ENCODE peak calls at places on chromosomes 16 and 17, in ten cellular contexts. One of them, this sample, is unnamed.

GRCh38 chr17:55648086-55648485 is 74.6 kb downstream of the TMEM100 start:
- DNase-seq in BJ: no peak
- DNase-seq in HepG2: no peak
- DNase-seq in pancreas: no peak
- DNase-seq in adrenal gland: no peak
- DNase-seq in fibroblast of lung: no peak
- DNase-seq in cardiac fibroblast: no peak
- DNase-seq in PC-9: no peak
- DNase-seq in testis: no peak
- DNase-seq in neural progenitor cell: no peak
- DNase-seq in this sample: no peak

GRCh38 chr17:78748730-78749317 is 33.2 kb downstream of the CYTH1 start:
- DNase-seq in BJ: peak
- DNase-seq in HepG2: peak
- DNase-seq in pancreas: peak
- DNase-seq in adrenal gland: peak
- DNase-seq in fibroblast of lung: peak
- DNase-seq in cardiac fibroblast: peak
- DNase-seq in PC-9: peak
- DNase-seq in testis: peak
- DNase-seq in neural progenitor cell: no peak
- DNase-seq in this sample: peak

GRCh38 chr16:86818701-86819522 is 240.6 kb downstream of the FOXL1 start:
- DNase-seq in BJ: no peak
- DNase-seq in HepG2: no peak
- DNase-seq in pancreas: no peak
- DNase-seq in adrenal gland: no peak
- DNase-seq in fibroblast of lung: no peak
- DNase-seq in cardiac fibroblast: peak
- DNase-seq in PC-9: no peak
- DNase-seq in testis: no peak
- DNase-seq in neural progenitor cell: no peak
- DNase-seq in this sample: no peak

GRCh38 chr17:76095943-76096342 is 7.6 kb downstream of the EXOC7 start:
- DNase-seq in BJ: no peak
- DNase-seq in HepG2: no peak
- DNase-seq in pancreas: no peak
- DNase-seq in adrenal gland: no peak
- DNase-seq in fibroblast of lung: no peak
- DNase-seq in cardiac fibroblast: no peak
- DNase-seq in PC-9: no peak
- DNase-seq in testis: no peak
- DNase-seq in neural progenitor cell: no peak
- DNase-seq in this sample: no peak

GRCh38 chr16:50302472-50303005 is 36.2 kb downstream of the ADCY7 start:
- DNase-seq in BJ: no peak
- DNase-seq in HepG2: no peak
- DNase-seq in pancreas: no peak
- DNase-seq in adrenal gland: no peak
- DNase-seq in fibroblast of lung: no peak
- DNase-seq in cardiac fibroblast: no peak
- DNase-seq in PC-9: no peak
- DNase-seq in testis: no peak
- DNase-seq in neural progenitor cell: no peak
- DNase-seq in this sample: no peak

GRCh38 chr17:39213852-39214251 is 11.9 kb downstream of the STAC2 start:
- DNase-seq in BJ: no peak
- DNase-seq in HepG2: no peak
- DNase-seq in pancreas: no peak
- DNase-seq in adrenal gland: peak
- DNase-seq in fibroblast of lung: peak
- DNase-seq in cardiac fibroblast: no peak
- DNase-seq in PC-9: peak
- DNase-seq in testis: no peak
- DNase-seq in neural progenitor cell: no peak
- DNase-seq in this sample: no peak

GRCh38 chr17:74854792-74855191 is 4.9 kb downstream of the GRIN2C start:
- DNase-seq in BJ: no peak
- DNase-seq in HepG2: no peak
- DNase-seq in pancreas: no peak
- DNase-seq in adrenal gland: no peak
- DNase-seq in fibroblast of lung: no peak
- DNase-seq in cardiac fibroblast: no peak
- DNase-seq in PC-9: no peak
- DNase-seq in testis: no peak
- DNase-seq in neural progenitor cell: no peak
- DNase-seq in this sample: no peak

GRCh38 chr16:86771506-86772230 is 193.3 kb downstream of the FOXL1 start:
- DNase-seq in BJ: no peak
- DNase-seq in HepG2: no peak
- DNase-seq in pancreas: no peak
- DNase-seq in adrenal gland: no peak
- DNase-seq in fibroblast of lung: no peak
- DNase-seq in cardiac fibroblast: no peak
- DNase-seq in PC-9: no peak
- DNase-seq in testis: no peak
- DNase-seq in neural progenitor cell: no peak
- DNase-seq in this sample: no peak

GRCh38 chr17:39099686-39100293 is 51.6 kb downstream of the PLXDC1 start:
- DNase-seq in BJ: no peak
- DNase-seq in HepG2: no peak
- DNase-seq in pancreas: no peak
- DNase-seq in adrenal gland: peak
- DNase-seq in fibroblast of lung: peak
- DNase-seq in cardiac fibroblast: peak
- DNase-seq in PC-9: no peak
- DNase-seq in testis: peak
- DNase-seq in neural progenitor cell: no peak
- DNase-seq in this sample: peak

GRCh38 chr16:31351937-31352315 is 3.0 kb upstream of the ITGAX start:
- DNase-seq in BJ: no peak
- DNase-seq in HepG2: no peak
- DNase-seq in pancreas: no peak
- DNase-seq in adrenal gland: no peak
- DNase-seq in fibroblast of lung: no peak
- DNase-seq in cardiac fibroblast: no peak
- DNase-seq in PC-9: no peak
- DNase-seq in testis: no peak
- DNase-seq in neural progenitor cell: no peak
- DNase-seq in this sample: no peak

GRCh38 chr16:47043200-47043599 is 69.7 kb upstream of the DNAJA2 start:
- DNase-seq in BJ: no peak
- DNase-seq in HepG2: no peak
- DNase-seq in pancreas: no peak
- DNase-seq in adrenal gland: no peak
- DNase-seq in fibroblast of lung: no peak
- DNase-seq in cardiac fibroblast: no peak
- DNase-seq in PC-9: no peak
- DNase-seq in testis: no peak
- DNase-seq in neural progenitor cell: no peak
- DNase-seq in this sample: no peak

GRCh38 chr16:10181196-10182162 is 749 bp downstream of the GRIN2A start:
- DNase-seq in BJ: no peak
- DNase-seq in HepG2: peak
- DNase-seq in pancreas: peak
- DNase-seq in adrenal gland: peak
- DNase-seq in fibroblast of lung: peak
- DNase-seq in cardiac fibroblast: peak
- DNase-seq in PC-9: no peak
- DNase-seq in testis: peak
- DNase-seq in neural progenitor cell: peak
- DNase-seq in this sample: peak

GRCh38 chr16:85424260-85425060 is 188.7 kb upstream of the GSE1 start:
- DNase-seq in BJ: no peak
- DNase-seq in HepG2: no peak
- DNase-seq in pancreas: peak
- DNase-seq in adrenal gland: no peak
- DNase-seq in fibroblast of lung: no peak
- DNase-seq in cardiac fibroblast: no peak
- DNase-seq in PC-9: no peak
- DNase-seq in testis: peak
- DNase-seq in neural progenitor cell: no peak
- DNase-seq in this sample: no peak

GRCh38 chr16:12527077-12527476 is 276.6 kb downstream of the CPPED1 start:
- DNase-seq in BJ: no peak
- DNase-seq in HepG2: no peak
- DNase-seq in pancreas: no peak
- DNase-seq in adrenal gland: no peak
- DNase-seq in fibroblast of lung: no peak
- DNase-seq in cardiac fibroblast: no peak
- DNase-seq in PC-9: no peak
- DNase-seq in testis: no peak
- DNase-seq in neural progenitor cell: no peak
- DNase-seq in this sample: no peak

GRCh38 chr17:65730711-65731169 is 169.3 kb upstream of the AXIN2 start:
- DNase-seq in BJ: peak
- DNase-seq in HepG2: no peak
- DNase-seq in pancreas: no peak
- DNase-seq in adrenal gland: peak
- DNase-seq in fibroblast of lung: no peak
- DNase-seq in cardiac fibroblast: peak
- DNase-seq in PC-9: no peak
- DNase-seq in testis: peak
- DNase-seq in neural progenitor cell: no peak
- DNase-seq in this sample: peak

GRCh38 chr17:2222901-2223616 is 80.5 kb downstream of the SMG6 start:
- DNase-seq in BJ: no peak
- DNase-seq in HepG2: no peak
- DNase-seq in pancreas: peak
- DNase-seq in adrenal gland: peak
- DNase-seq in fibroblast of lung: peak
- DNase-seq in cardiac fibroblast: peak
- DNase-seq in PC-9: no peak
- DNase-seq in testis: no peak
- DNase-seq in neural progenitor cell: peak
- DNase-seq in this sample: peak

GRCh38 chr16:85898521-85899442 is at the start of gene IRF8:
- DNase-seq in BJ: no peak
- DNase-seq in HepG2: no peak
- DNase-seq in pancreas: peak
- DNase-seq in adrenal gland: peak
- DNase-seq in fibroblast of lung: peak
- DNase-seq in cardiac fibroblast: peak
- DNase-seq in PC-9: no peak
- DNase-seq in testis: peak
- DNase-seq in neural progenitor cell: peak
- DNase-seq in this sample: no peak

GRCh38 chr17:1169913-1170312 is 9.9 kb downstream of the ABR start:
- DNase-seq in BJ: no peak
- DNase-seq in HepG2: no peak
- DNase-seq in pancreas: no peak
- DNase-seq in adrenal gland: no peak
- DNase-seq in fibroblast of lung: no peak
- DNase-seq in cardiac fibroblast: no peak
- DNase-seq in PC-9: peak
- DNase-seq in testis: no peak
- DNase-seq in neural progenitor cell: no peak
- DNase-seq in this sample: no peak

GRCh38 chr17:72122002-72122310 is 1.1 kb downstream of the SOX9 start:
- DNase-seq in BJ: no peak
- DNase-seq in HepG2: no peak
- DNase-seq in pancreas: no peak
- DNase-seq in adrenal gland: no peak
- DNase-seq in fibroblast of lung: peak
- DNase-seq in cardiac fibroblast: peak
- DNase-seq in PC-9: no peak
- DNase-seq in testis: no peak
- DNase-seq in neural progenitor cell: no peak
- DNase-seq in this sample: no peak
- H3K4me3 ChIP-seq in BJ: peak
- H3K4me3 ChIP-seq in HepG2: peak
- H3K4me3 ChIP-seq in pancreas: peak
- H3K4me3 ChIP-seq in adrenal gland: peak
- H3K4me3 ChIP-seq in fibroblast of lung: peak
- H3K4me3 ChIP-seq in cardiac fibroblast: peak
- H3K4me3 ChIP-seq in PC-9: peak
- H3K4me3 ChIP-seq in testis: peak
- H3K4me3 ChIP-seq in neural progenitor cell: peak
- H3K4me3 ChIP-seq in this sample: peak

DNA sequence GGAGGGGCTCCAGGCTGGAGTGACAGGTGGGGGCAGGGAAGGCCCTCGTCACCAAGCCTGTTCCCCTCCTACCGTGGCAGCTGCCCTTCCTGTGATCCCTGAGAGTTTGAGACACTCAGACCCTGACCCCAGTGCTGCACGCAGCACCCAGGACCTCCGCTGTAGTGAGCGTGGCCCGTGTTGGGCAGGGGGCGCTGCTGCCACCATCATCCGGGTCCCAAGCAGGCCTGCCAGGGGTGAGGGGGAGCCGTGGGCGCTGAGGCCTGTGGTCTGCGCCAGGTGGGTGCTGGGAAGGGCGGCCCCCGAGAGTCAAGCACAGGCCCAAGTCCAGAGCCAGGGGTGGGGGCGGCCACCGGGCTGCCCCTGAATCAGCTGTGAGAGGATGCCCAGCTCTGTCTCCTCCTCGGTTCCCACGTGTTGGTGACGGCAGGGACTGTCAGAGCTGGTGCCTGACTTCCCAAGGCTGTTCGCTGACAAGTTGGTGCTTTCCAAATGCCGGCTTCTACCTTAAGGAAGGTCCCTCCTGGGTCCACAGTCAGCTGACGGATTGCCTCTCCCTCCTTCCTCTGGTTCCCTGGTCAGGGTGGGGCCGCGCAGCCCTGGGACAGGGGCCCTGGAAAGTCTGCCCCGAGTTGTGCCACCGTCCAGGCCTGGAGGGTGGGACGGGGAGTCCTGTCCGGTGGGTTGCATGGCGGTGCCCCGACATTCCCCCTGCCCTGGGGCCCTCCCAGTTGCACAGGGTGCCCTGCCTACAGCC is 31.1 kb downstream of the TPSG1 start:
- DNase-seq in BJ: no peak
- DNase-seq in HepG2: no peak
- DNase-seq in pancreas: no peak
- DNase-seq in adrenal gland: peak
- DNase-seq in fibroblast of lung: no peak
- DNase-seq in cardiac fibroblast: no peak
- DNase-seq in PC-9: no peak
- DNase-seq in testis: no peak
- DNase-seq in neural progenitor cell: no peak
- DNase-seq in this sample: no peak
- TF ChIP-seq CTCF in BJ: no peak
- TF ChIP-seq CTCF in HepG2: no peak
- TF ChIP-seq CTCF in pancreas: no peak
- TF ChIP-seq CTCF in adrenal gland: no peak
- TF ChIP-seq CTCF in fibroblast of lung: no peak
- TF ChIP-seq CTCF in cardiac fibroblast: no peak
- TF ChIP-seq CTCF in PC-9: no peak
- TF ChIP-seq CTCF in testis: no peak
- TF ChIP-seq CTCF in neural progenitor cell: peak
- TF ChIP-seq CTCF in this sample: no peak

GRCh38 chr17:40553694-40554534 is 11.4 kb downstream of the CCR7 start:
- DNase-seq in BJ: peak
- DNase-seq in HepG2: peak
- DNase-seq in pancreas: no peak
- DNase-seq in adrenal gland: peak
- DNase-seq in fibroblast of lung: peak
- DNase-seq in cardiac fibroblast: peak
- DNase-seq in PC-9: no peak
- DNase-seq in testis: peak
- DNase-seq in neural progenitor cell: no peak
- DNase-seq in this sample: peak
- H3K4me3 ChIP-seq in BJ: no peak
- H3K4me3 ChIP-seq in HepG2: no peak
- H3K4me3 ChIP-seq in pancreas: no peak
- H3K4me3 ChIP-seq in adrenal gland: no peak
- H3K4me3 ChIP-seq in fibroblast of lung: no peak
- H3K4me3 ChIP-seq in cardiac fibroblast: peak
- H3K4me3 ChIP-seq in PC-9: no peak
- H3K4me3 ChIP-seq in testis: no peak
- H3K4me3 ChIP-seq in neural progenitor cell: no peak
- H3K4me3 ChIP-seq in this sample: peak

GRCh38 chr17:77501101-77501566 is 360.4 kb downstream of the SEC14L1 start:
- DNase-seq in BJ: no peak
- DNase-seq in HepG2: peak
- DNase-seq in pancreas: no peak
- DNase-seq in adrenal gland: no peak
- DNase-seq in fibroblast of lung: no peak
- DNase-seq in cardiac fibroblast: no peak
- DNase-seq in PC-9: no peak
- DNase-seq in testis: peak
- DNase-seq in neural progenitor cell: peak
- DNase-seq in this sample: no peak
- TF ChIP-seq CTCF in BJ: peak
- TF ChIP-seq CTCF in HepG2: peak
- TF ChIP-seq CTCF in pancreas: no peak
- TF ChIP-seq CTCF in adrenal gland: no peak
- TF ChIP-seq CTCF in fibroblast of lung: peak
- TF ChIP-seq CTCF in cardiac fibroblast: peak
- TF ChIP-seq CTCF in PC-9: no peak
- TF ChIP-seq CTCF in testis: peak
- TF ChIP-seq CTCF in neural progenitor cell: peak
- TF ChIP-seq CTCF in this sample: peak

This sample was measured in AG10803.